ENCODE peak calls at places on chromosomes 6 and 20, in six cellular contexts. R is posterior vena cava, A is activated gamma-delta T cell, X is RPMI8226, B is colonic mucosa, H is T-cell. Q is an unnamed sample.

GRCh38 chr6:127481628-127482027 is 22.4 kb upstream of the KIAA0408 start:
- DNase-seq in R (no peak), A (no peak), X (no peak), B (no peak), H (no peak), Q (no peak)

GRCh38 chr6:36285187-36285612 is 15.3 kb downstream of the PNPLA1 start:
- DNase-seq in R (no peak), A (no peak), X (no peak), B (no peak), H (no peak), Q (no peak)

GRCh38 chr6:46044876-46045617 is 29.4 kb upstream of the CLIC5 start:
- DNase-seq in R (no peak), A (no peak), X (no peak), B (peak), H (no peak), Q (no peak)

GRCh38 chr6:170200458-170200891 is 90.4 kb downstream of the DLL1 start:
- DNase-seq in R (no peak), A (no peak), X (no peak), B (peak), H (no peak), Q (no peak)

GRCh38 chr6:29685718-29686326 is 4.9 kb upstream of the ZFP57 start:
- DNase-seq in R (no peak), A (no peak), X (peak), B (no peak), H (no peak), Q (no peak)

GRCh38 chr6:70956451-70957283 is at the start of gene B3GAT2:
- DNase-seq in R (peak), A (peak), X (no peak), B (no peak), H (peak), Q (no peak)

GRCh38 chr20:5357942-5358341 is 41.2 kb upstream of the PROKR2 start:
- DNase-seq in R (no peak), A (no peak), X (no peak), B (no peak), H (no peak), Q (no peak)

GRCh38 chr20:48921168-48921882 is at the start of gene ARFGEF2:
- DNase-seq in R (peak), A (peak), X (peak), B (peak), H (peak), Q (peak)

GRCh38 chr20:44211177-44212039 is 837 bp upstream of the OSER1 start:
- DNase-seq in R (no peak), A (no peak), X (peak), B (peak), H (peak), Q (peak)

GRCh38 chr20:56996533-56996932 is 269.9 kb downstream of the BMP7 start:
- DNase-seq in R (no peak), A (no peak), X (no peak), B (no peak), H (no peak), Q (no peak)

GRCh38 chr6:105598264-105598663 is 195.4 kb upstream of the PREP start:
- DNase-seq in R (no peak), A (no peak), X (no peak), B (no peak), H (no peak), Q (peak)

GRCh38 chr20:1427457-1428054 is 34.7 kb upstream of the FKBP1A start:
- DNase-seq in R (no peak), A (no peak), X (no peak), B (no peak), H (no peak), Q (no peak)

GRCh38 chr20:63708301-63709148 is 686 bp downstream of the ZGPAT start:
- DNase-seq in R (peak), A (no peak), X (no peak), B (no peak), H (no peak), Q (no peak)

GRCh38 chr6:27757307-27757706 is 154.9 kb downstream of the OR2B2 start:
- DNase-seq in R (no peak), A (peak), X (no peak), B (peak), H (peak), Q (peak)

GRCh38 chr6:170542031-170542719 is 10.9 kb downstream of the PSMB1 start:
- DNase-seq in R (no peak), A (no peak), X (no peak), B (no peak), H (no peak), Q (no peak)

GRCh38 chr6:40930555-40930954 is 108.5 kb downstream of the UNC5CL start:
- DNase-seq in R (no peak), A (no peak), X (no peak), B (peak), H (no peak), Q (no peak)